ENCODE peak calls at places on chromosomes 3 and 15, in nine cellular contexts. One of them, this sample, is unnamed.

GRCh38 chr15:57476533-57476975 is 100.2 kb downstream of the CGNL1 start:
- DNase-seq in cerebellar cortex: no peak
- DNase-seq in activated naive CD4-positive, alpha-beta T cell: no peak
- DNase-seq in stimulated activated naive B cell treated with anti-CD40 and anti-IgM and Interleukin-4, amounts not matched to agents 10 μg/mL and 1 μg/mL and 100 μg/mL, for 72 hours: no peak
- DNase-seq in WERI-Rb-1: no peak
- DNase-seq in DMS153: no peak
- DNase-seq in tibial artery: no peak
- DNase-seq in ACHN: peak
- DNase-seq in HFF-Myc: no peak
- DNase-seq in this sample: no peak

GRCh38 chr3:123202451-123202850 is 708 bp downstream of the SEC22A start:
- DNase-seq in cerebellar cortex: peak
- DNase-seq in ACHN: peak
- DNase-seq in WERI-Rb-1: peak
- DNase-seq in stimulated activated naive B cell treated with anti-CD40 and anti-IgM and Interleukin-4, amounts not matched to agents 10 μg/mL and 1 μg/mL and 100 μg/mL, for 72 hours: no peak
- DNase-seq in HFF-Myc: no peak
- DNase-seq in DMS153: no peak
- DNase-seq in activated naive CD4-positive, alpha-beta T cell: no peak
- DNase-seq in tibial artery: no peak
- DNase-seq in this sample: no peak

GRCh38 chr3:64141476-64141875 is 83.8 kb downstream of the PRICKLE2 start:
- DNase-seq in HFF-Myc: no peak
- DNase-seq in activated naive CD4-positive, alpha-beta T cell: no peak
- DNase-seq in cerebellar cortex: no peak
- DNase-seq in ACHN: no peak
- DNase-seq in DMS153: no peak
- DNase-seq in tibial artery: no peak
- DNase-seq in stimulated activated naive B cell treated with anti-CD40 and anti-IgM and Interleukin-4, amounts not matched to agents 10 μg/mL and 1 μg/mL and 100 μg/mL, for 72 hours: no peak
- DNase-seq in WERI-Rb-1: no peak
- DNase-seq in this sample: no peak

GRCh38 chr3:130896101-130896500 is 2.2 kb downstream of the ATP2C1 start:
- DNase-seq in tibial artery: no peak
- DNase-seq in WERI-Rb-1: no peak
- DNase-seq in cerebellar cortex: no peak
- DNase-seq in DMS153: no peak
- DNase-seq in ACHN: no peak
- DNase-seq in stimulated activated naive B cell treated with anti-CD40 and anti-IgM and Interleukin-4, amounts not matched to agents 10 μg/mL and 1 μg/mL and 100 μg/mL, for 72 hours: no peak
- DNase-seq in activated naive CD4-positive, alpha-beta T cell: no peak
- DNase-seq in HFF-Myc: no peak
- DNase-seq in this sample: no peak

GRCh38 chr3:61563614-61564404 is 2.4 kb downstream of the PTPRG start:
- DNase-seq in WERI-Rb-1: peak
- DNase-seq in tibial artery: no peak
- DNase-seq in DMS153: no peak
- DNase-seq in cerebellar cortex: peak
- DNase-seq in stimulated activated naive B cell treated with anti-CD40 and anti-IgM and Interleukin-4, amounts not matched to agents 10 μg/mL and 1 μg/mL and 100 μg/mL, for 72 hours: no peak
- DNase-seq in HFF-Myc: no peak
- DNase-seq in ACHN: no peak
- DNase-seq in activated naive CD4-positive, alpha-beta T cell: no peak
- DNase-seq in this sample: no peak

GRCh38 chr3:150868282-150868681 is 37.0 kb downstream of the MINDY4B start:
- DNase-seq in DMS153: no peak
- DNase-seq in stimulated activated naive B cell treated with anti-CD40 and anti-IgM and Interleukin-4, amounts not matched to agents 10 μg/mL and 1 μg/mL and 100 μg/mL, for 72 hours: no peak
- DNase-seq in ACHN: no peak
- DNase-seq in tibial artery: no peak
- DNase-seq in activated naive CD4-positive, alpha-beta T cell: no peak
- DNase-seq in cerebellar cortex: no peak
- DNase-seq in WERI-Rb-1: no peak
- DNase-seq in HFF-Myc: no peak
- DNase-seq in this sample: no peak

GRCh38 chr3:61793056-61793455 is 231.7 kb downstream of the PTPRG start:
- DNase-seq in activated naive CD4-positive, alpha-beta T cell: no peak
- DNase-seq in DMS153: no peak
- DNase-seq in cerebellar cortex: no peak
- DNase-seq in HFF-Myc: no peak
- DNase-seq in WERI-Rb-1: no peak
- DNase-seq in stimulated activated naive B cell treated with anti-CD40 and anti-IgM and Interleukin-4, amounts not matched to agents 10 μg/mL and 1 μg/mL and 100 μg/mL, for 72 hours: no peak
- DNase-seq in ACHN: no peak
- DNase-seq in tibial artery: no peak
- DNase-seq in this sample: no peak

GRCh38 chr15:85880501-85881190 is 85.9 kb upstream of the KLHL25 start:
- DNase-seq in DMS153: no peak
- DNase-seq in stimulated activated naive B cell treated with anti-CD40 and anti-IgM and Interleukin-4, amounts not matched to agents 10 μg/mL and 1 μg/mL and 100 μg/mL, for 72 hours: no peak
- DNase-seq in HFF-Myc: no peak
- DNase-seq in ACHN: no peak
- DNase-seq in tibial artery: no peak
- DNase-seq in cerebellar cortex: no peak
- DNase-seq in activated naive CD4-positive, alpha-beta T cell: no peak
- DNase-seq in WERI-Rb-1: no peak
- DNase-seq in this sample: no peak

GRCh38 chr15:42036112-42036905 is 15.5 kb upstream of the PLA2G4E start:
- DNase-seq in tibial artery: no peak
- DNase-seq in activated naive CD4-positive, alpha-beta T cell: no peak
- DNase-seq in WERI-Rb-1: no peak
- DNase-seq in DMS153: no peak
- DNase-seq in stimulated activated naive B cell treated with anti-CD40 and anti-IgM and Interleukin-4, amounts not matched to agents 10 μg/mL and 1 μg/mL and 100 μg/mL, for 72 hours: no peak
- DNase-seq in HFF-Myc: no peak
- DNase-seq in ACHN: no peak
- DNase-seq in cerebellar cortex: no peak
- DNase-seq in this sample: no peak

GRCh38 chr15:49421991-49422390 is 1.1 kb upstream of the FGF7 start:
- DNase-seq in DMS153: peak
- DNase-seq in HFF-Myc: no peak
- DNase-seq in ACHN: peak
- DNase-seq in cerebellar cortex: peak
- DNase-seq in activated naive CD4-positive, alpha-beta T cell: no peak
- DNase-seq in stimulated activated naive B cell treated with anti-CD40 and anti-IgM and Interleukin-4, amounts not matched to agents 10 μg/mL and 1 μg/mL and 100 μg/mL, for 72 hours: no peak
- DNase-seq in tibial artery: peak
- DNase-seq in WERI-Rb-1: peak
- DNase-seq in this sample: no peak

GRCh38 chr15:65258863-65259262 is 27.8 kb downstream of the PARP16 start:
- DNase-seq in tibial artery: no peak
- DNase-seq in cerebellar cortex: no peak
- DNase-seq in ACHN: no peak
- DNase-seq in WERI-Rb-1: no peak
- DNase-seq in stimulated activated naive B cell treated with anti-CD40 and anti-IgM and Interleukin-4, amounts not matched to agents 10 μg/mL and 1 μg/mL and 100 μg/mL, for 72 hours: no peak
- DNase-seq in DMS153: no peak
- DNase-seq in HFF-Myc: no peak
- DNase-seq in activated naive CD4-positive, alpha-beta T cell: no peak
- DNase-seq in this sample: no peak

GRCh38 chr3:31213869-31214486 is 318.7 kb upstream of the STT3B start:
- DNase-seq in stimulated activated naive B cell treated with anti-CD40 and anti-IgM and Interleukin-4, amounts not matched to agents 10 μg/mL and 1 μg/mL and 100 μg/mL, for 72 hours: no peak
- DNase-seq in DMS153: no peak
- DNase-seq in WERI-Rb-1: no peak
- DNase-seq in cerebellar cortex: no peak
- DNase-seq in tibial artery: no peak
- DNase-seq in ACHN: no peak
- DNase-seq in HFF-Myc: no peak
- DNase-seq in activated naive CD4-positive, alpha-beta T cell: no peak
- DNase-seq in this sample: no peak

GRCh38 chr15:87500240-87500639 is 756.3 kb downstream of the NTRK3 start:
- DNase-seq in tibial artery: no peak
- DNase-seq in stimulated activated naive B cell treated with anti-CD40 and anti-IgM and Interleukin-4, amounts not matched to agents 10 μg/mL and 1 μg/mL and 100 μg/mL, for 72 hours: no peak
- DNase-seq in activated naive CD4-positive, alpha-beta T cell: no peak
- DNase-seq in WERI-Rb-1: no peak
- DNase-seq in ACHN: no peak
- DNase-seq in cerebellar cortex: no peak
- DNase-seq in HFF-Myc: no peak
- DNase-seq in DMS153: no peak
- DNase-seq in this sample: no peak

GRCh38 chr3:6510713-6511112 is 350.2 kb upstream of the GRM7 start:
- DNase-seq in WERI-Rb-1: no peak
- DNase-seq in stimulated activated naive B cell treated with anti-CD40 and anti-IgM and Interleukin-4, amounts not matched to agents 10 μg/mL and 1 μg/mL and 100 μg/mL, for 72 hours: no peak
- DNase-seq in tibial artery: no peak
- DNase-seq in activated naive CD4-positive, alpha-beta T cell: no peak
- DNase-seq in HFF-Myc: no peak
- DNase-seq in ACHN: no peak
- DNase-seq in cerebellar cortex: no peak
- DNase-seq in DMS153: no peak
- DNase-seq in this sample: no peak

GRCh38 chr3:105014631-105015030 is 352.1 kb upstream of the ALCAM start:
- DNase-seq in WERI-Rb-1: no peak
- DNase-seq in activated naive CD4-positive, alpha-beta T cell: no peak
- DNase-seq in tibial artery: no peak
- DNase-seq in HFF-Myc: no peak
- DNase-seq in DMS153: no peak
- DNase-seq in stimulated activated naive B cell treated with anti-CD40 and anti-IgM and Interleukin-4, amounts not matched to agents 10 μg/mL and 1 μg/mL and 100 μg/mL, for 72 hours: no peak
- DNase-seq in ACHN: no peak
- DNase-seq in cerebellar cortex: no peak
- DNase-seq in this sample: no peak

GRCh38 chr3:72938471-72939265 is 50.8 kb downstream of the GXYLT2 start:
- DNase-seq in activated naive CD4-positive, alpha-beta T cell: no peak
- DNase-seq in cerebellar cortex: peak
- DNase-seq in DMS153: no peak
- DNase-seq in ACHN: peak
- DNase-seq in tibial artery: peak
- DNase-seq in HFF-Myc: peak
- DNase-seq in stimulated activated naive B cell treated with anti-CD40 and anti-IgM and Interleukin-4, amounts not matched to agents 10 μg/mL and 1 μg/mL and 100 μg/mL, for 72 hours: no peak
- DNase-seq in WERI-Rb-1: no peak
- DNase-seq in this sample: peak

GRCh38 chr15:74787251-74788041 is 5.6 kb downstream of the CSK start:
- DNase-seq in cerebellar cortex: peak
- DNase-seq in tibial artery: peak
- DNase-seq in WERI-Rb-1: peak
- DNase-seq in HFF-Myc: peak
- DNase-seq in ACHN: peak
- DNase-seq in activated naive CD4-positive, alpha-beta T cell: peak
- DNase-seq in DMS153: no peak
- DNase-seq in stimulated activated naive B cell treated with anti-CD40 and anti-IgM and Interleukin-4, amounts not matched to agents 10 μg/mL and 1 μg/mL and 100 μg/mL, for 72 hours: peak
- DNase-seq in this sample: peak

GRCh38 chr3:49022751-49023171 is 840 bp downstream of the NDUFAF3 start:
- DNase-seq in cerebellar cortex: no peak
- DNase-seq in ACHN: no peak
- DNase-seq in tibial artery: no peak
- DNase-seq in activated naive CD4-positive, alpha-beta T cell: no peak
- DNase-seq in WERI-Rb-1: no peak
- DNase-seq in DMS153: no peak
- DNase-seq in stimulated activated naive B cell treated with anti-CD40 and anti-IgM and Interleukin-4, amounts not matched to agents 10 μg/mL and 1 μg/mL and 100 μg/mL, for 72 hours: no peak
- DNase-seq in HFF-Myc: no peak
- DNase-seq in this sample: peak

GRCh38 chr15:88803241-88803919 is at the start of gene ACAN:
- DNase-seq in HFF-Myc: no peak
- DNase-seq in activated naive CD4-positive, alpha-beta T cell: no peak
- DNase-seq in ACHN: no peak
- DNase-seq in tibial artery: no peak
- DNase-seq in DMS153: no peak
- DNase-seq in stimulated activated naive B cell treated with anti-CD40 and anti-IgM and Interleukin-4, amounts not matched to agents 10 μg/mL and 1 μg/mL and 100 μg/mL, for 72 hours: no peak
- DNase-seq in cerebellar cortex: no peak
- DNase-seq in WERI-Rb-1: peak
- DNase-seq in this sample: no peak

This sample was measured in HL-60.